ENCODE peak calls at places on chromosomes 11 and 22, in four cellular contexts. O is CD4-positive, CD25-positive, alpha-beta regulatory T cell; Q is sciatic nerve; C is activated B cell treated with CpG ODN at 0.5 μM for 24 hours. G is an unnamed sample.

GRCh38 chr11:112977620-112978212 is 16.5 kb downstream of the NCAM1 start:
- ATAC-seq in Q (peak), O (no peak), C (no peak), G (peak)

GRCh38 chr11:16184588-16184987 is 171.8 kb downstream of the SOX6 start:
- ATAC-seq in C (no peak), O (no peak), Q (peak), G (no peak)

GRCh38 chr22:31504282-31504681 is 7.9 kb downstream of the SFI1 start:
- ATAC-seq in Q (no peak), C (no peak), O (no peak), G (no peak)

GRCh38 chr11:17296852-17297559 is 20.5 kb downstream of the NUCB2 start:
- ATAC-seq in Q (no peak), O (no peak), C (no peak), G (no peak)

GRCh38 chr11:662689-663274 is 25.7 kb downstream of the DRD4 start:
- ATAC-seq in Q (peak), O (peak), C (peak), G (peak)

GRCh38 chr22:42173183-42173926 is 42.7 kb upstream of the CYP2D6 start:
- ATAC-seq in C (no peak), Q (peak), O (no peak), G (peak)

GRCh38 chr11:64947202-64947814 is 11.6 kb upstream of the GPHA2 start:
- ATAC-seq in C (no peak), Q (no peak), O (no peak), G (peak)

GRCh38 chr22:24140357-24140756 is 40.9 kb upstream of the SUSD2 start:
- ATAC-seq in C (peak), Q (peak), O (no peak), G (peak)

GRCh38 chr11:122319011-122319410 is 203.0 kb upstream of the BLID start:
- ATAC-seq in Q (no peak), O (no peak), C (no peak), G (no peak)

GRCh38 chr11:114162719-114163123 is 103.2 kb downstream of the ZBTB16 start:
- ATAC-seq in C (no peak), O (no peak), Q (peak), G (peak)

GRCh38 chr11:27282141-27282590 is 80.8 kb downstream of the CCDC34 start:
- ATAC-seq in C (no peak), O (no peak), Q (peak), G (peak)

GRCh38 chr11:241634-242033 is 4.9 kb downstream of the PSMD13 start:
- ATAC-seq in Q (no peak), O (no peak), C (no peak), G (no peak)

GRCh38 chr11:70742553-70743291 is 344.4 kb downstream of the CTTN start:
- ATAC-seq in Q (no peak), C (no peak), O (no peak), G (no peak)

GRCh38 chr11:118342503-118343161 is at the start of gene CD3D:
- ATAC-seq in Q (no peak), O (peak), C (no peak), G (no peak)

GRCh38 chr11:61732705-61733104 is 19.7 kb upstream of the MYRF start:
- ATAC-seq in Q (peak), O (no peak), C (no peak), G (peak)

GRCh38 chr11:109522116-109522755 is 100.2 kb downstream of the C11orf87 start:
- ATAC-seq in Q (no peak), C (no peak), O (no peak), G (no peak)

GRCh38 chr11:30710216-30710615 is 124.1 kb upstream of the MPPED2 start:
- ATAC-seq in O (no peak), Q (peak), C (no peak), G (no peak)

GRCh38 chr11:48025983-48026340 is 45.6 kb downstream of the PTPRJ start:
- ATAC-seq in Q (no peak), C (no peak), O (no peak), G (no peak)

GRCh38 chr11:93131709-93132108 is 66.1 kb downstream of the SLC36A4 start:
- ATAC-seq in O (no peak), Q (no peak), C (no peak), G (no peak)

GRCh38 chr11:128965485-128965884 is 22.8 kb upstream of the TP53AIP1 start:
- ATAC-seq in C (peak), O (no peak), Q (no peak), G (no peak)